ENCODE peak calls at places on chromosome 22, in ten cellular contexts. E, K, O, D, Y, V, N, Z, F and C are unnamed samples.

GRCh38 chr22:36897611-36898010 is 15.8 kb upstream of the CSF2RB start:
- DNase-seq in D (no peak), N (no peak), V (no peak), K (no peak), Y (no peak), O (no peak), Z (no peak), F (no peak), E (no peak), C (no peak)

GRCh38 chr22:26606611-26607010 is 11.2 kb downstream of the CRYBB1 start:
- DNase-seq in V (no peak), O (peak; percentile 23), Y (peak; percentile 67), D (peak; percentile 41), F (no peak), N (no peak), E (no peak), Z (no peak), K (peak; percentile 86), C (no peak)

GRCh38 chr22:50206599-50206998 is 5.8 kb downstream of the SELENOO start:
- DNase-seq in K (peak; percentile 35), N (no peak), Z (no peak), V (no peak), E (peak; percentile 24), F (no peak), Y (no peak), O (peak; percentile 37), D (peak; percentile 55), C (peak; percentile 30)

GRCh38 chr22:24002272-24002671 is 3.0 kb downstream of the GSTT4 start:
- DNase-seq in O (no peak), E (no peak), K (no peak), N (no peak), Z (no peak), Y (no peak), F (no peak), D (no peak), V (no peak), C (no peak)

GRCh38 chr22:42686756-42687491 is 33.7 kb downstream of the A4GALT start:
- DNase-seq in O (no peak), E (no peak), V (no peak), Y (no peak), D (no peak), K (no peak), F (no peak), Z (no peak), N (no peak), C (no peak)

GRCh38 chr22:19718255-19719054 is 4.2 kb downstream of the SEPTIN5 start:
- DNase-seq in Z (no peak), N (peak; percentile 60), K (no peak), D (no peak), O (no peak), E (no peak), V (peak; percentile 55), Y (no peak), F (no peak), C (no peak)

GRCh38 chr22:47783433-47784366 is 1021.2 kb downstream of the TBC1D22A start:
- DNase-seq in O (no peak), K (no peak), Y (no peak), F (no peak), N (peak; percentile 56), V (no peak), D (no peak), Z (no peak), E (no peak), C (no peak)

GRCh38 chr22:19674129-19674928 is 40.0 kb upstream of the SEPTIN5 start:
- DNase-seq in D (peak; percentile 43), N (no peak), V (no peak), Y (no peak), K (no peak), E (no peak), O (no peak), F (no peak), Z (no peak), C (no peak)

GRCh38 chr22:47878460-47878859 is 1116.0 kb downstream of the TBC1D22A start:
- DNase-seq in F (no peak), N (no peak), V (no peak), O (no peak), Y (no peak), K (no peak), D (no peak), Z (no peak), E (no peak), C (no peak)

GRCh38 chr22:32830473-32830872 is 29.0 kb downstream of the TIMP3 start:
- DNase-seq in D (no peak), K (no peak), F (no peak), V (no peak), Z (no peak), E (no peak), Y (no peak), O (no peak), N (no peak), C (no peak)

GRCh38 chr22:48079505-48080295 is 1317.2 kb downstream of the TBC1D22A start:
- DNase-seq in D (no peak), Z (no peak), Y (no peak), F (no peak), N (no peak), O (no peak), V (no peak), E (peak; percentile 47), K (no peak), C (no peak)

GRCh38 chr22:46107089-46107664 is 43.1 kb upstream of the PPARA start:
- DNase-seq in V (peak; percentile 83), K (no peak), O (no peak), D (no peak), F (no peak), Z (no peak), E (no peak), N (peak; percentile 58), Y (no peak), C (peak; percentile 68)

GRCh38 chr22:47231759-47232158 is 469.3 kb downstream of the TBC1D22A start:
- DNase-seq in Z (no peak), O (no peak), F (no peak), V (no peak), Y (no peak), D (no peak), E (no peak), K (no peak), N (no peak), C (no peak)